ENCODE peak calls at places on chromosomes 16 and 17, in four cellular contexts. One of them, this sample, is unnamed.

GRCh38 chr17:78538033-78538776 is 39.0 kb downstream of the DNAH17 start:
- DNase-seq in SK-N-SH: no peak
- DNase-seq in HL-60: no peak
- DNase-seq in heart left ventricle: no peak
- DNase-seq in this sample: no peak

GRCh38 chr16:75550211-75550662 is 5.8 kb downstream of the TMEM231 start:
- DNase-seq in HL-60: peak; percentile 67
- DNase-seq in SK-N-SH: no peak
- DNase-seq in heart left ventricle: peak; percentile 71
- DNase-seq in this sample: peak; percentile 41

GRCh38 chr17:83185023-83186002 is 105.9 kb downstream of the METRNL start:
- DNase-seq in SK-N-SH: no peak
- DNase-seq in heart left ventricle: no peak
- DNase-seq in HL-60: no peak
- DNase-seq in this sample: peak; percentile 5

GRCh38 chr17:74245145-74245817 is 28.8 kb upstream of the DNAI2 start:
- DNase-seq in heart left ventricle: no peak
- DNase-seq in HL-60: no peak
- DNase-seq in SK-N-SH: peak; percentile 56
- DNase-seq in this sample: peak; percentile 40

GRCh38 chr16:86590501-86591144 is 12.3 kb downstream of the FOXL1 start:
- DNase-seq in SK-N-SH: no peak
- DNase-seq in heart left ventricle: no peak
- DNase-seq in HL-60: no peak
- DNase-seq in this sample: no peak

GRCh38 chr16:70778901-70779309 is 22.1 kb downstream of the VAC14 start:
- DNase-seq in HL-60: no peak
- DNase-seq in SK-N-SH: peak; percentile 66
- DNase-seq in heart left ventricle: peak; percentile 32
- DNase-seq in this sample: no peak

GRCh38 chr16:53404959-53405358 is 29.3 kb upstream of the RBL2 start:
- DNase-seq in SK-N-SH: no peak
- DNase-seq in HL-60: no peak
- DNase-seq in heart left ventricle: no peak
- DNase-seq in this sample: no peak

GRCh38 chr17:45915263-45915662 is 20.9 kb downstream of the MAPT start:
- DNase-seq in HL-60: no peak
- DNase-seq in heart left ventricle: no peak
- DNase-seq in SK-N-SH: no peak
- DNase-seq in this sample: no peak

GRCh38 chr17:31997005-31997404 is 10.2 kb upstream of the LRRC37B start:
- DNase-seq in heart left ventricle: no peak
- DNase-seq in HL-60: no peak
- DNase-seq in SK-N-SH: no peak
- DNase-seq in this sample: no peak

GRCh38 chr16:57479422-57480126 is 6.7 kb downstream of the DOK4 start:
- DNase-seq in HL-60: no peak
- DNase-seq in SK-N-SH: peak; percentile 85
- DNase-seq in heart left ventricle: no peak
- DNase-seq in this sample: peak; percentile 81

GRCh38 chr16:49514391-49514980 is 140.9 kb downstream of the C16orf78 start:
- DNase-seq in HL-60: no peak
- DNase-seq in SK-N-SH: peak; percentile 62
- DNase-seq in heart left ventricle: no peak
- DNase-seq in this sample: peak; percentile 40

GRCh38 chr17:40518401-40519088 is 17.1 kb upstream of the TNS4 start:
- DNase-seq in HL-60: no peak
- DNase-seq in heart left ventricle: peak; percentile 14
- DNase-seq in SK-N-SH: no peak
- DNase-seq in this sample: no peak

GRCh38 chr17:39643271-39643670 is 6.3 kb downstream of the STARD3 start:
- DNase-seq in HL-60: no peak
- DNase-seq in heart left ventricle: no peak
- DNase-seq in SK-N-SH: no peak
- DNase-seq in this sample: no peak

GRCh38 chr17:62671553-62671952 is 44.1 kb downstream of the MRC2 start:
- DNase-seq in heart left ventricle: no peak
- DNase-seq in HL-60: no peak
- DNase-seq in SK-N-SH: peak; percentile 62
- DNase-seq in this sample: peak; percentile 38

GRCh38 chr17:19292377-19292711 is 55.2 kb downstream of the EPN2 start:
- DNase-seq in SK-N-SH: no peak
- DNase-seq in HL-60: no peak
- DNase-seq in heart left ventricle: no peak
- DNase-seq in this sample: no peak

GRCh38 chr16:11636172-11636721 is 32.0 kb upstream of the SNN start:
- DNase-seq in SK-N-SH: no peak
- DNase-seq in HL-60: no peak
- DNase-seq in heart left ventricle: no peak
- DNase-seq in this sample: no peak

GRCh38 chr17:4023220-4023619 is 59.0 kb upstream of the ATP2A3 start:
- DNase-seq in SK-N-SH: no peak
- DNase-seq in heart left ventricle: no peak
- DNase-seq in HL-60: no peak
- DNase-seq in this sample: no peak

GRCh38 chr17:77400445-77400870 is 259.7 kb downstream of the SEC14L1 start:
- DNase-seq in SK-N-SH: peak; percentile 95
- DNase-seq in heart left ventricle: peak; percentile 73
- DNase-seq in HL-60: peak; percentile 36
- DNase-seq in this sample: peak; percentile 81
- TF ChIP-seq CTCF in SK-N-SH: peak; percentile 66
- TF ChIP-seq CTCF in heart left ventricle: peak; percentile 25
- TF ChIP-seq CTCF in HL-60: peak; percentile 56
- TF ChIP-seq CTCF in this sample: peak; percentile 94

GRCh38 chr16:84712801-84713775 is 13.3 kb downstream of the USP10 start:
- DNase-seq in SK-N-SH: no peak
- DNase-seq in heart left ventricle: no peak
- DNase-seq in HL-60: no peak
- DNase-seq in this sample: no peak

GRCh38 chr16:84710686-84711085 is 10.9 kb downstream of the USP10 start:
- DNase-seq in HL-60: no peak
- DNase-seq in SK-N-SH: no peak
- DNase-seq in heart left ventricle: no peak
- DNase-seq in this sample: no peak

GRCh38 chr16:84712138-84712671 is 12.4 kb downstream of the USP10 start:
- DNase-seq in SK-N-SH: no peak
- DNase-seq in heart left ventricle: no peak
- DNase-seq in HL-60: no peak
- DNase-seq in this sample: no peak

GRCh38 chr16:84706856-84707255 is 7.1 kb downstream of the USP10 start:
- DNase-seq in SK-N-SH: no peak
- DNase-seq in HL-60: no peak
- DNase-seq in heart left ventricle: no peak
- DNase-seq in this sample: no peak

GRCh38 chr16:84709609-84710008 is 9.8 kb downstream of the USP10 start:
- DNase-seq in heart left ventricle: no peak
- DNase-seq in SK-N-SH: no peak
- DNase-seq in HL-60: no peak
- DNase-seq in this sample: no peak
- H3K4me3 ChIP-seq in heart left ventricle: no peak overlapping the region
- H3K4me3 ChIP-seq in SK-N-SH: no peak overlapping the region
- H3K4me3 ChIP-seq in HL-60: no peak overlapping the region
- H3K4me3 ChIP-seq in this sample: no peak overlapping the region

DNA sequence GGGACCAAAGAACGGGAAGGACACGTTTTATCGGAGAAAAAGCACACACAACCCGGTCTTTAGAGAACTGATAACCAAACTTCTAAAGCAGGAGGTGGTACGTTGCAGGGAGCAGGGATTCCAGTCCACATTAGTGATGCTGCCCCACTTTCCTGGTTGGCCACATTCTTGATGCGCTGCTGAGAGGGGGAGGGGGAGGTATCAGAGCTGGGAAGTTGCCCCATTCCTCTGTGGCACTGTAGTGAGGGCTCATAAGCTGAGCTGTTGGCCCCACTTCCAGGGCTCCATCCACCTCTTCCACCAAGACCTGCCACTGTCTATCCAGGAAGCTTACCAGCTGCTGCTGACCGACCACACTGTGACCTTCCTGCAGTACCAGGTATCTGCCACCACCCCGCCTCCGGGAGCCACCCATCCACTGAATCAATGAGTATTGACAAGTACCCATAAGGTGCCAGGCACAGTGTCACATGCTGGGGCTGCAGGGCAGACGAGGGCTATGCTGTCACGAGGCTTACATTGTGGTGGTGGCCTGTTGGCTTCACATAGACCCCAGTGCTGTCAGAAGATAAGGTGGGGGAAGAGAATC is 1.0 kb downstream of the TSEN54 start:
- DNase-seq in HL-60: peak; percentile 25
- DNase-seq in SK-N-SH: peak; percentile 66
- DNase-seq in heart left ventricle: no peak
- DNase-seq in this sample: peak; percentile 53
- TF ChIP-seq CTCF in HL-60: no peak
- TF ChIP-seq CTCF in SK-N-SH: no peak
- TF ChIP-seq CTCF in heart left ventricle: no peak
- TF ChIP-seq CTCF in this sample: peak; percentile 20

DNA sequence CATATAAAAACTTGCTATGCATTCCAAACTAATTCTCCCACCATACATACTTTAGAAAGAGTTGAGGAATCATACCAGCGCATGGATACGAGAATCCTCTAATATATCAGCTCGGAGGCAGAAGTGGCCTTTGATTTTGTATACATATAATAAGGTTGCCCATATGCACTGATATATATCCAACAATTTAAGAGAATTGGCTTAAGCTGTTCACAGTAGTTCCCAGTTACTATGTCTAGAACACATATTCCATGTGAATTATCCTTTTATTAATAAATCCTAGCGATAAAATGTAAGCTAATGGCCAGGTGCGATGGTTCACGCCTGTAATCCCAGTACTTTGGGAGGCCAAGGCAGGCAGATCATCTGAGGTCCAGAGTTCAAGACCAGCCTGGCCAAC is 19.3 kb upstream of the ERN1 start:
- DNase-seq in HL-60: no peak
- DNase-seq in heart left ventricle: no peak
- DNase-seq in SK-N-SH: no peak
- DNase-seq in this sample: no peak
- H3K4me3 ChIP-seq in HL-60: no peak overlapping the region
- H3K4me3 ChIP-seq in heart left ventricle: no peak overlapping the region
- H3K4me3 ChIP-seq in SK-N-SH: no peak overlapping the region
- H3K4me3 ChIP-seq in this sample: no peak overlapping the region

DNA sequence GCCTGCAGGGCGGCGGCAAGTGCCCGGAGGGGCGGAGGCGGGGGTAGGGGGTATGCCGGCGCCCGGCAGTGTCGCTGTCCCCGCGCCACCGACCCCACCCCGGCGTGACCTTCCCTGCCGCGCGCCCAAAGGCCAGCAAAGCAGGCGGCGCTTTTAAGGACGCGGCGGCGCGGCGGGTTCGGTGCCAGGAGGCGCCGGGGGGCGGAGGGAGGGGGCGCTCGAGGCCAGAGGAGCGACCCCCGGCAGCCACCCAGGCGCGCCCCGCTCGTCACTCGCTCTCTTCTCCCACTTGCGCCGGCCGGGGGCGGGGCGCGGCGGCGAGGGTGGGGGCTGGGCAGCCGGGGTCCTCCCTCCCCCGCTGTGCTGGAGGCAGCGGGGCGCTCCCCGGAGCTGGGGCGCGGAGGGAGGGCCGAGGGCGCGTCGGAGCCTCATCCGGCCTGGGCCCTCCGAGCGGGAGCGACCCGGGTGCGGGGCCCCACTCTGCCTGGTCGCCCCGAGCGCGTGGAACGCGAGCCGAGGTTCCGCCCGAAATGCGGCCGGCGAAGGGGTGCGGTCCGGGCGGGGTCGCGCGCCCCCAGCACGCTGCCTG is 8.5 kb upstream of the BAHCC1 start:
- DNase-seq in SK-N-SH: peak; percentile 73
- DNase-seq in heart left ventricle: peak; percentile 70
- DNase-seq in HL-60: no peak
- DNase-seq in this sample: peak; percentile 61
- TF ChIP-seq CTCF in SK-N-SH: no peak
- TF ChIP-seq CTCF in heart left ventricle: no peak
- TF ChIP-seq CTCF in HL-60: no peak
- TF ChIP-seq CTCF in this sample: no peak

GRCh38 chr16:17386229-17386628 is 84.5 kb downstream of the XYLT1 start:
- DNase-seq in HL-60: no peak
- DNase-seq in heart left ventricle: no peak
- DNase-seq in SK-N-SH: no peak
- DNase-seq in this sample: peak; percentile 28

GRCh38 chr16:17381784-17382183 is 89.0 kb downstream of the XYLT1 start:
- DNase-seq in HL-60: no peak
- DNase-seq in heart left ventricle: no peak
- DNase-seq in SK-N-SH: no peak
- DNase-seq in this sample: no peak

GRCh38 chr16:17382514-17382913 is 88.2 kb downstream of the XYLT1 start:
- DNase-seq in HL-60: no peak
- DNase-seq in SK-N-SH: peak; percentile 70
- DNase-seq in heart left ventricle: no peak
- DNase-seq in this sample: no peak

GRCh38 chr16:17382949-17383348 is 87.8 kb downstream of the XYLT1 start:
- DNase-seq in HL-60: no peak
- DNase-seq in heart left ventricle: no peak
- DNase-seq in SK-N-SH: no peak
- DNase-seq in this sample: no peak

DNA sequence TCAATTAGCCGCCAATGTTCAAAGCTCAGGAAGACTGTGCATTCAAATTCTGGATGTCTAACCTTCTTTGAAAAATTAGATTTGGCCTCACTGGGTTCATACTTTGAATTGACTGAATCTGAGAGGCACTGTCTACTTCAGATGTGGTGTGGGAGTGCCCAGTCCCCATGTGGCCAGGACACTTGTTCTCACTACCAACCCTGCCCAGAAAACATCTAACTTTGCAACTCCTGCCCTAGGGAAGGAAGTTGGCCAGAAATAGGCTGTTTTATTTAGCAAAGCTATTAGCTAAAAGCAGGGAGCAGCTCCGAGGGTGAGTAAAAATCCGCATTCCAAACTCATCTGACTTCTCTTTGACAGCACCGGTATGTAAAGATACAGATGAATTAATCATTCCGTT is 86.3 kb downstream of the XYLT1 start:
- DNase-seq in heart left ventricle: no peak
- DNase-seq in SK-N-SH: no peak
- DNase-seq in HL-60: no peak
- DNase-seq in this sample: no peak
- H3K4me3 ChIP-seq in heart left ventricle: no peak overlapping the region
- H3K4me3 ChIP-seq in SK-N-SH: no peak overlapping the region
- H3K4me3 ChIP-seq in HL-60: no peak overlapping the region
- H3K4me3 ChIP-seq in this sample: no peak overlapping the region